ENCODE peak calls at places on chromosomes 2 and 18, in nine cellular contexts. D is GM23338, Q is fibroblast of lung, E is HCT116, W is MM.1S, L is GM23248, O is hepatocyte, Z is astrocyte, C is K562. N is an unnamed sample.

GRCh38 chr2:46448656-46449055 is 30.7 kb upstream of the TMEM247 start:
- DNase-seq in D (no peak), Q (no peak), E (no peak), W (no peak), L (no peak), O (no peak), Z (no peak), C (no peak), N (no peak)

GRCh38 chr2:207113403-207113802 is 52.3 kb downstream of the KLF7 start:
- DNase-seq in D (no peak), Q (no peak), E (no peak), W (no peak), L (peak), O (no peak), Z (no peak), C (peak), N (no peak)

GRCh38 chr2:54438271-54438670 is 17.9 kb upstream of the SPTBN1 start:
- DNase-seq in D (peak), Q (peak), E (no peak), W (no peak), L (peak), O (no peak), Z (no peak), C (no peak), N (no peak)

GRCh38 chr2:176088048-176088936 is 4.2 kb upstream of the HOXD13 start:
- DNase-seq in D (peak), Q (peak), E (peak), W (peak), L (peak), O (peak), Z (no peak), C (peak), N (peak)

GRCh38 chr2:172588931-172589330 is 33.0 kb downstream of the PDK1 start:
- DNase-seq in D (no peak), Q (no peak), E (no peak), W (no peak), L (no peak), O (no peak), Z (peak), C (no peak), N (no peak)

GRCh38 chr2:129239143-129239542 is 740.3 kb upstream of the RAB6C start:
- DNase-seq in D (no peak), Q (no peak), E (no peak), W (no peak), L (no peak), O (no peak), Z (no peak), C (no peak), N (no peak)

GRCh38 chr2:236341066-236341465 is 76.9 kb upstream of the ASB18 start:
- DNase-seq in D (no peak), Q (no peak), E (no peak), W (no peak), L (no peak), O (no peak), Z (peak), C (no peak), N (no peak)

GRCh38 chr2:143399679-143400078 is 270.5 kb downstream of the ARHGAP15 start:
- DNase-seq in D (no peak), Q (peak), E (no peak), W (no peak), L (peak), O (no peak), Z (no peak), C (no peak), N (no peak)

GRCh38 chr2:176174850-176175728 is 13.4 kb upstream of the HOXD1 start:
- DNase-seq in D (peak), Q (no peak), E (no peak), W (no peak), L (no peak), O (no peak), Z (peak), C (peak), N (peak)

GRCh38 chr2:38722271-38723115 is 28.7 kb downstream of the SRSF7 start:
- DNase-seq in D (no peak), Q (no peak), E (no peak), W (peak), L (no peak), O (no peak), Z (no peak), C (no peak), N (no peak)

GRCh38 chr2:172438741-172439508 is 11.5 kb downstream of the ITGA6 start:
- DNase-seq in D (no peak), Q (peak), E (peak), W (no peak), L (peak), O (no peak), Z (peak), C (no peak), N (peak)

GRCh38 chr18:51383116-51383515 is 185.6 kb upstream of the MEX3C start:
- DNase-seq in D (no peak), Q (no peak), E (no peak), W (no peak), L (no peak), O (no peak), Z (no peak), C (no peak), N (peak)

GRCh38 chr2:174621323-174621722 is 23.7 kb upstream of the WIPF1 start:
- DNase-seq in D (no peak), Q (no peak), E (no peak), W (no peak), L (no peak), O (no peak), Z (no peak), C (no peak), N (no peak)

GRCh38 chr2:17422066-17422465 is 96.2 kb downstream of the RAD51AP2 start:
- DNase-seq in D (no peak), Q (no peak), E (no peak), W (no peak), L (peak), O (no peak), Z (peak), C (no peak), N (no peak)

GRCh38 chr18:58615150-58616132 is 13.4 kb downstream of the ALPK2 start:
- DNase-seq in D (no peak), Q (no peak), E (no peak), W (no peak), L (peak), O (no peak), Z (no peak), C (no peak), N (no peak)

GRCh38 chr2:229174794-229175529 is 96.1 kb downstream of the PID1 start:
- DNase-seq in D (no peak), Q (peak), E (no peak), W (no peak), L (peak), O (no peak), Z (peak), C (no peak), N (no peak)

GRCh38 chr2:9398881-9399805 is 24.2 kb downstream of the ITGB1BP1 start:
- DNase-seq in D (no peak), Q (peak), E (no peak), W (no peak), L (no peak), O (no peak), Z (no peak), C (no peak), N (no peak)

GRCh38 chr2:6653281-6653750 is 212.4 kb downstream of the CMPK2 start:
- DNase-seq in D (no peak), Q (no peak), E (no peak), W (no peak), L (no peak), O (no peak), Z (no peak), C (no peak), N (peak)

GRCh38 chr2:26241928-26242436 is 2.5 kb downstream of the HADHA start:
- DNase-seq in D (no peak), Q (no peak), E (no peak), W (no peak), L (no peak), O (no peak), Z (no peak), C (no peak), N (peak)

GRCh38 chr18:8045160-8045885 is 478.2 kb downstream of the PTPRM start:
- DNase-seq in D (no peak), Q (no peak), E (no peak), W (no peak), L (peak), O (no peak), Z (peak), C (no peak), N (no peak)

GRCh38 chr18:78612801-78613200 is 366.8 kb upstream of the SALL3 start:
- DNase-seq in D (no peak), Q (no peak), E (no peak), W (no peak), L (no peak), O (no peak), Z (no peak), C (no peak), N (no peak)

GRCh38 chr2:85758361-85759256 is 4.8 kb downstream of the ATOH8 start:
- DNase-seq in D (no peak), Q (no peak), E (no peak), W (no peak), L (peak), O (no peak), Z (no peak), C (no peak), N (no peak)

GRCh38 chr18:33873127-33873526 is 295.1 kb downstream of the ASXL3 start:
- DNase-seq in D (no peak), Q (no peak), E (no peak), W (no peak), L (no peak), O (no peak), Z (no peak), C (no peak), N (no peak)

GRCh38 chr2:44937688-44938240 is 3.7 kb upstream of the SIX3 start:
- DNase-seq in D (peak), Q (no peak), E (peak), W (no peak), L (peak), O (no peak), Z (no peak), C (peak), N (peak)

GRCh38 chr2:11701831-11702301 is 31.9 kb upstream of the NTSR2 start:
- DNase-seq in D (no peak), Q (no peak), E (no peak), W (no peak), L (no peak), O (peak), Z (no peak), C (no peak), N (no peak)

GRCh38 chr2:181678033-181678586 is 2.2 kb downstream of the NEUROD1 start:
- DNase-seq in D (peak), Q (peak), E (no peak), W (no peak), L (peak), O (peak), Z (peak), C (peak), N (peak)

GRCh38 chr2:95333888-95334338 is 36.8 kb downstream of the KCNIP3 start:
- DNase-seq in D (no peak), Q (peak), E (peak), W (no peak), L (peak), O (peak), Z (peak), C (no peak), N (peak)

GRCh38 chr2:198662916-198663315 is 794.8 kb downstream of the SATB2 start:
- DNase-seq in D (no peak), Q (no peak), E (no peak), W (no peak), L (peak), O (no peak), Z (no peak), C (no peak), N (no peak)

GRCh38 chr2:159094173-159094737 is 125.8 kb downstream of the TANC1 start:
- DNase-seq in D (no peak), Q (peak), E (no peak), W (no peak), L (peak), O (peak), Z (peak), C (no peak), N (no peak)

GRCh38 chr2:88188741-88189140 is 18.6 kb downstream of the THNSL2 start:
- DNase-seq in D (no peak), Q (peak), E (no peak), W (no peak), L (peak), O (no peak), Z (peak), C (no peak), N (no peak)

GRCh38 chr2:43225788-43226557 is 433 bp downstream of the ZFP36L2 start:
- DNase-seq in D (peak), Q (peak), E (no peak), W (peak), L (peak), O (peak), Z (peak), C (peak), N (peak)
- TF ChIP-seq EZH2 in D (no peak), Q (no peak), E (no peak), W (no peak), L (no peak), O (no peak), Z (no peak), C (no peak), N (no peak)

GRCh38 chr2:218456849-218457248 is 37.9 kb downstream of the VIL1 start:
- DNase-seq in D (no peak), Q (no peak), E (no peak), W (no peak), L (no peak), O (no peak), Z (no peak), C (no peak), N (no peak)

DNA sequence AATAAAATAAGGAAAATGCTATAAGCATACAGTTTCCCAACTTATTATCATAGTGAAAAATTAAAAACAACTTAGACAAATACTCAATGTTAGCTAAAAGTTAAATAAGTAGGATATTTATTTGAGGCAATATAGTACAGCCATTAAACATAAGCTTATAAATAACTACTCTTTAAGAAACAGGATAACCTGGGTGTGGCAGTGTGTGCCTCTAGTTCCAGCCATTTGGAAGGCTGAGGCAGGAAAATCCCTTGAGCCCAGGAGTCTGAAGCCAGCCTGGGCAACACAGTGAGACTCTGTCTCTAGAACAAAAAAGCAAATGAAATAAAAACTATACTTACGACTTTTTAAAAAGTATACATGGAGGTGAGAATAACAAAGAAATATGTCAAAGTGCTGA is 39.7 kb downstream of the VIL1 start:
- DNase-seq in D (no peak), Q (no peak), E (no peak), W (no peak), L (no peak), O (no peak), Z (no peak), C (no peak), N (no peak)
- TF ChIP-seq EZH2 in D (no peak), Q (no peak), E (no peak), W (no peak), L (no peak), O (no peak), Z (no peak), C (no peak), N (no peak)

DNA sequence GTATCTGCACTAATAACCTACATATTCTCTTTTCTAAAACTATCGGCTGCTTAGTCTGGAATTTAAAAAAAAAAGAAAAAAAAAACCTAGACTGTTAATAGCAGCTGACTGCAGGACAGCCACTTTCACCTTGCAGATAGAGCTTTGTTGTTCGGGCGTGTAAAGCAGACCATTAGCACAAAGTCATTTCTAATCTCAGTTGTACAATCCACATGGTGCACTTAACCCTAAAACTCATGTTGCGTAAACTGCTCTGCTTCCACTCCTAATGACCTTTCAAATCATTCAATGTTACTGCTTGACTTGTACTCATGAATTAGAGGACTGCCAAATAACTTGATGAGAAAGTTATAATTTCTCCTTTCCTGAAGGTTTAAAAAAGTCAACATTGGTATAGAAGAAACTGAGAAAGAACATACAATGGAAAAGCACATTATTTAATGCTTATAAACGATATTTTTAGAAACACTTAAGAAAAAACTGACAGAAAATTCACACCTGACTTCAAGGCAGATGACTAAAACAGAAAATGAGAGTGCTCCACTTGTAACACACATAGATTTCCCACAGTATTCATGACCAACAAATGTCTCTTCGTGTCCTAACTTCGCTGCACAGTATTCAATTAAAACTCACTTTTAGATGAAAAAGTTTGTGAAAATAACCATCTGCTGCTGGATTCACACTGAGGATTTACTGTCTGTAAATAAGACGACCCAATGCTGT is 2.6 kb downstream of the CDH2 start:
- DNase-seq in D (no peak), Q (no peak), E (no peak), W (no peak), L (no peak), O (no peak), Z (no peak), C (no peak), N (no peak)
- TF ChIP-seq EZH2 in D (no peak), Q (no peak), E (no peak), W (no peak), L (no peak), O (no peak), Z (no peak), C (no peak), N (no peak)

GRCh38 chr2:241499146-241499965 is 9.0 kb downstream of the STK25 start:
- DNase-seq in D (no peak), Q (no peak), E (no peak), W (no peak), L (no peak), O (no peak), Z (no peak), C (peak), N (peak)

GRCh38 chr2:241501099-241501541 is 7.3 kb downstream of the STK25 start:
- DNase-seq in D (no peak), Q (no peak), E (no peak), W (no peak), L (no peak), O (no peak), Z (no peak), C (no peak), N (no peak)

GRCh38 chr2:241500431-241500975 is 7.9 kb downstream of the STK25 start:
- DNase-seq in D (no peak), Q (no peak), E (no peak), W (no peak), L (no peak), O (no peak), Z (no peak), C (no peak), N (no peak)

GRCh38 chr2:241501551-241501950 is 6.8 kb downstream of the STK25 start:
- DNase-seq in D (no peak), Q (no peak), E (no peak), W (no peak), L (no peak), O (no peak), Z (no peak), C (no peak), N (no peak)

DNA sequence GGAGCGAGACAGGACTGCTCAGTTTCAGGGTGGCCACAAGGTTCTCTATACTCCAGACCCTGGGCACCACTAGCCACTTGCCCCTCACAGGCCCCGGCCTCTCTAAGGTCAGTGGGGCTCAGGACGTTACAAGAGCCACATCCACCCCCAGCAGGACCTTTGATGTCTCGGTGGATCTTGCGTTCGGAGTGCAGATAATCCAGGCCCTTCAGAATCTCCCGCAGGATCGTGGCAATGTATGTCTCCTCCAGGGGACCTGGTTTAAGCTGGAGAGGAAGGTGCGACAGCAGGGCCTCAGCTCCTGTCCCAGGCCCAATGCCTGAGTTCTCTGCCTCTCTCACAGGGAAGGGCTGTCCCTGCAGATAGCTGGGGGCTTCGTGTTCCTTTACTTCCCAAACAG is 8.4 kb downstream of the STK25 start:
- DNase-seq in D (no peak), Q (no peak), E (no peak), W (no peak), L (no peak), O (no peak), Z (no peak), C (no peak), N (no peak)
- TF ChIP-seq EZH2 in D (no peak), Q (no peak), E (no peak), W (no peak), L (no peak), O (no peak), Z (no peak), C (no peak), N (no peak)

GRCh38 chr18:72543362-72544055 is 633 bp downstream of the CBLN2 start:
- DNase-seq in D (peak), Q (no peak), E (no peak), W (peak), L (peak), O (no peak), Z (no peak), C (no peak), N (peak)
- TF ChIP-seq EZH2 in D (peak), Q (no peak), E (no peak), W (no peak), L (no peak), O (peak), Z (peak), C (no peak), N (no peak)

GRCh38 chr2:208541982-208542464 is 135.4 kb downstream of the PTH2R start:
- DNase-seq in D (no peak), Q (no peak), E (no peak), W (peak), L (no peak), O (no peak), Z (no peak), C (peak), N (no peak)
- TF ChIP-seq EZH2 in D (no peak), Q (no peak), E (no peak), W (no peak), L (no peak), O (no peak), Z (no peak), C (no peak), N (no peak)

GRCh38 chr18:54357082-54357659 is 487 bp downstream of the STARD6 start:
- DNase-seq in D (no peak), Q (no peak), E (no peak), W (no peak), L (no peak), O (no peak), Z (no peak), C (no peak), N (no peak)

GRCh38 chr18:54360406-54360805 is 2.7 kb downstream of the C18orf54 start:
- DNase-seq in D (no peak), Q (peak), E (no peak), W (no peak), L (peak), O (no peak), Z (no peak), C (no peak), N (no peak)

GRCh38 chr18:54359233-54359632 is 1.5 kb downstream of the C18orf54 start:
- DNase-seq in D (no peak), Q (peak), E (no peak), W (no peak), L (peak), O (no peak), Z (peak), C (no peak), N (no peak)

GRCh38 chr18:54358495-54358793 is 738 bp downstream of the C18orf54 start:
- DNase-seq in D (no peak), Q (peak), E (no peak), W (no peak), L (peak), O (peak), Z (no peak), C (no peak), N (no peak)

DNA sequence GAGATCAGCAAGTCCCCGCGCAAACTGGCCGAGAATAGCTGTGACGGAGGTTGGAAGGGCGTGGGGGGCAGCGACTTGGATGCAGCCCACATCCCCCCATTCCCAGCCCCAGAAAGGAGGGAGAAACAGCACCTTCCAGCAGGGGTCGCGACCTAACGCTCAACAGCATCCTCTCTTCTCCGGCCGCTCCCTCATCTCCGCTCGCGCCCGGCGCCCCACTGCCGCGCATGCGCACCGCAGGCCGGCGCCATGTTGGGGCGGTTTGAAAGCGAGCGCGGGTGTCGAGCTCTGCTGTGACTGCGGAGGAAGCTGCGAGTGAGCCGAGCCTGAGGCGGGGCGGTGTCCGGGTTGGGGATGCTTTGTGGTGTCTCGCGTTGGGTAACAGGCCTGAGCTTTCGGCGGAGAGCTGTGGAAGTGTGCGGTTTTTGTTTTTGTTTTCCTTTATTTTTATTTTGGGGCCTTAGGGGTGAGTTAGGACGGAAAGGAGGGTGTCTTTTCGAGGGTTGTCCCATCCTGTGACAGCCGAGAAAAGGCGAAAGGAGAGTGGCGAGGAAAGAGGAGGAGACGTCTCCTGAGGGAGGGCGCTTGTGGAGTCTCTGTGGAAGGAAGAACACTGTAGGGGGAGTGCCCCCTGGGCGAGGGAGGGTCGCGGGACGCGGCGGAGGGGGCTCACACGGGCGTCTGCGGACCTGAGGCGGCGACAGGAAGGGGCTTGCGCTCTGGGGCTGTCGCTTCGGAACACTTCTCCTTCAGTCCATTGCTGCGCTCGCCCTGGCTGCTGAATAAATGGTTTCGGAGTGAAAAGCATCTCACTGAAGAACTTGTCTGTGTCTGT is at the start of the genes C18orf54 and STARD6:
- DNase-seq in D (peak), Q (peak), E (peak), W (peak), L (peak), O (peak), Z (peak), C (peak), N (peak)
- TF ChIP-seq EZH2 in D (no peak), Q (no peak), E (no peak), W (no peak), L (no peak), O (no peak), Z (no peak), C (no peak), N (no peak)

N was measured in A673.